ENCODE peak calls at places on chromosomes 12 and 14, in five cellular contexts. J, M, T, G and C are unnamed samples.

GRCh38 chr12:128078311-128078851 is 188.6 kb upstream of the TMEM132C start:
- DNase-seq in J (peak), M (no peak), T (no peak), G (no peak), C (no peak)

GRCh38 chr12:58358369-58358768 is 417.0 kb downstream of the ATP23 start:
- DNase-seq in J (no peak), M (no peak), T (no peak), G (no peak), C (no peak)

GRCh38 chr12:92139634-92140555 is 5.8 kb downstream of the BTG1 start:
- DNase-seq in J (no peak), M (no peak), T (peak), G (no peak), C (no peak)

GRCh38 chr14:76958020-76958965 is 70.2 kb downstream of the IRF2BPL start:
- DNase-seq in J (no peak), M (no peak), T (no peak), G (no peak), C (no peak)

GRCh38 chr12:12365931-12366431 is 9.1 kb downstream of the BORCS5 start:
- DNase-seq in J (no peak), M (peak), T (no peak), G (no peak), C (no peak)

GRCh38 chr12:31491819-31492598 is 98.9 kb downstream of the DENND5B start:
- DNase-seq in J (peak), M (no peak), T (peak), G (no peak), C (no peak)

GRCh38 chr14:56962431-56962830 is 152.2 kb upstream of the OTX2 start:
- DNase-seq in J (no peak), M (no peak), T (no peak), G (no peak), C (no peak)

GRCh38 chr14:91830777-91831176 is 36.6 kb downstream of the TC2N start:
- DNase-seq in J (no peak), M (no peak), T (no peak), G (no peak), C (no peak)

GRCh38 chr12:2228535-2228934 is 175.7 kb downstream of the CACNA1C start:
- DNase-seq in J (no peak), M (no peak), T (no peak), G (no peak), C (no peak)

GRCh38 chr14:90969493-90970166 is 90.8 kb downstream of the RPS6KA5 start:
- DNase-seq in J (no peak), M (no peak), T (no peak), G (no peak), C (no peak)

GRCh38 chr12:132356686-132357622 is 27.6 kb upstream of the GALNT9 start:
- DNase-seq in J (peak), M (peak), T (peak), G (peak), C (peak)

GRCh38 chr12:112841891-112842290 is 50.3 kb downstream of the RPH3A start:
- DNase-seq in J (no peak), M (no peak), T (peak), G (no peak), C (no peak)

GRCh38 chr12:8655421-8655820 is 7.2 kb downstream of the MFAP5 start:
- DNase-seq in J (no peak), M (no peak), T (no peak), G (no peak), C (no peak)

GRCh38 chr12:107537464-107538119 is 148.0 kb upstream of the PWP1 start:
- DNase-seq in J (no peak), M (no peak), T (no peak), G (no peak), C (no peak)

GRCh38 chr14:23025181-23025788 is 9.4 kb downstream of the PSMB5 start:
- DNase-seq in J (no peak), M (no peak), T (no peak), G (no peak), C (no peak)

GRCh38 chr12:50771409-50771808 is 7.5 kb downstream of the ATF1 start:
- DNase-seq in J (no peak), M (no peak), T (no peak), G (no peak), C (no peak)

GRCh38 chr14:28609228-28609828 is 157.3 kb upstream of the FOXG1 start:
- DNase-seq in J (peak), M (peak), T (peak), G (peak), C (peak)

GRCh38 chr14:39847191-39847590 is 415.0 kb upstream of the FBXO33 start:
- DNase-seq in J (no peak), M (no peak), T (no peak), G (no peak), C (no peak)

GRCh38 chr14:44961151-44961729 is 507 bp downstream of the KLHL28 start:
- DNase-seq in J (peak), M (peak), T (peak), G (no peak), C (peak)

GRCh38 chr12:106760184-106760531 is 14.3 kb upstream of the RIC8B start:
- DNase-seq in J (no peak), M (no peak), T (no peak), G (no peak), C (peak)

GRCh38 chr12:88310069-88310468 is 168.0 kb downstream of the TMTC3 start:
- DNase-seq in J (no peak), M (no peak), T (peak), G (no peak), C (no peak)

GRCh38 chr12:66036317-66036716 is 94.2 kb downstream of the LLPH start:
- DNase-seq in J (peak), M (no peak), T (peak), G (no peak), C (no peak)

GRCh38 chr12:46649433-46649832 is 176.4 kb downstream of the SLC38A4 start:
- DNase-seq in J (no peak), M (no peak), T (no peak), G (no peak), C (no peak)

GRCh38 chr12:27436029-27436428 is 10.5 kb upstream of the SMCO2 start:
- DNase-seq in J (no peak), M (no peak), T (no peak), G (no peak), C (no peak)

GRCh38 chr12:132199101-132199500 is 54.8 kb downstream of the NOC4L start:
- DNase-seq in J (no peak), M (no peak), T (no peak), G (no peak), C (no peak)

GRCh38 chr12:68622250-68622649 is 11.6 kb downstream of the RAP1B start:
- DNase-seq in J (no peak), M (no peak), T (peak), G (no peak), C (no peak)

GRCh38 chr14:50531595-50532501 is 521 bp downstream of the MAP4K5 start:
- DNase-seq in J (peak), M (peak), T (peak), G (peak), C (peak)

GRCh38 chr12:42407306-42407705 is 81.3 kb downstream of the PPHLN1 start:
- DNase-seq in J (no peak), M (no peak), T (no peak), G (no peak), C (no peak)

GRCh38 chr14:70635971-70636595 is 5.6 kb upstream of the TTC9 start:
- DNase-seq in J (no peak), M (no peak), T (no peak), G (no peak), C (no peak)

GRCh38 chr14:104519721-104520120 is 59.8 kb upstream of the C14orf180 start:
- DNase-seq in J (no peak), M (no peak), T (no peak), G (no peak), C (no peak)

GRCh38 chr14:23523229-23524016 is 28.1 kb downstream of the ZFHX2 start:
- DNase-seq in J (no peak), M (no peak), T (no peak), G (no peak), C (no peak)

GRCh38 chr12:40907115-40907521 is 214.9 kb downstream of the CNTN1 start:
- DNase-seq in J (no peak), M (no peak), T (no peak), G (no peak), C (no peak)

GRCh38 chr12:52675301-52675701 is 4.9 kb downstream of the KRT1 start:
- DNase-seq in J (no peak), M (no peak), T (no peak), G (no peak), C (no peak)

GRCh38 chr14:26531894-26532293 is 65.9 kb downstream of the NOVA1 start:
- DNase-seq in J (no peak), M (no peak), T (peak), G (no peak), C (no peak)

GRCh38 chr14:69204753-69205152 is 13.5 kb downstream of the EXD2 start:
- DNase-seq in J (no peak), M (no peak), T (no peak), G (no peak), C (no peak)

GRCh38 chr14:69259531-69260245 is at the start of gene GALNT16:
- DNase-seq in J (peak), M (peak), T (no peak), G (no peak), C (no peak)

GRCh38 chr12:6376079-6376941 is 947 bp upstream of the SCNN1A start:
- DNase-seq in J (peak), M (no peak), T (peak), G (no peak), C (no peak)

GRCh38 chr14:103385994-103386491 is 828 bp downstream of the MARK3 start:
- DNase-seq in J (peak), M (peak), T (peak), G (no peak), C (peak)

GRCh38 chr14:101755591-101756324 is 5.8 kb upstream of the PPP2R5C start:
- DNase-seq in J (no peak), M (no peak), T (no peak), G (no peak), C (no peak)